ENCODE peak calls at places on chromosomes 13 and 19, in five cellular contexts. Y is upper lobe of left lung, C is uterus, W is hepatocyte, Z is dorsolateral prefrontal cortex. H is an unnamed sample.

GRCh38 chr19:8392017-8392591 is 1.9 kb downstream of the RAB11B start:
- DNase-seq in Z (no peak), C (no peak), W (peak; percentile 43), Y (peak; percentile 76), H (no peak)

GRCh38 chr19:49557641-49558325 is 22.6 kb downstream of the NOSIP start:
- DNase-seq in W (no peak), Y (no peak), C (no peak), Z (no peak), H (no peak)

GRCh38 chr13:60467098-60467497 is 70.1 kb downstream of the TDRD3 start:
- DNase-seq in Y (no peak), Z (no peak), C (no peak), W (no peak), H (no peak)

GRCh38 chr19:17235618-17236413 is 9.8 kb downstream of the OCEL1 start:
- DNase-seq in C (peak; percentile 62), Y (peak; percentile 95), W (peak; percentile 86), Z (peak; percentile 80), H (no peak)

GRCh38 chr19:33251076-33251475 is 25.4 kb upstream of the SLC7A10 start:
- DNase-seq in Y (no peak), W (no peak), Z (no peak), C (no peak), H (no peak)

GRCh38 chr13:51292000-51292550 is 47.4 kb upstream of the SERPINE3 start:
- DNase-seq in Y (no peak), C (no peak), W (no peak), Z (no peak), H (no peak)

GRCh38 chr19:48627211-48627864 is 8.0 kb downstream of the SPHK2 start:
- DNase-seq in C (no peak), Z (no peak), Y (no peak), W (peak; percentile 56), H (no peak)

GRCh38 chr13:37701306-37701705 is 102.7 kb upstream of the POSTN start:
- DNase-seq in Z (no peak), Y (no peak), C (no peak), W (no peak), H (no peak)

GRCh38 chr13:98693756-98694155 is 58.7 kb downstream of the SLC15A1 start:
- DNase-seq in Z (no peak), Y (no peak), C (no peak), W (no peak), H (no peak)

GRCh38 chr13:34942732-34943674 is 933 bp downstream of the NBEA start:
- DNase-seq in W (peak; percentile 34), Z (peak; percentile 61), C (peak; percentile 20), Y (peak; percentile 88), H (peak; percentile 57)

GRCh38 chr13:19573072-19573716 is 11.9 kb upstream of the TPTE2 start:
- DNase-seq in W (no peak), Z (no peak), Y (no peak), C (no peak), H (no peak)

GRCh38 chr13:102399791-102400618 is 1.8 kb downstream of the FGF14 start:
- DNase-seq in Z (peak; percentile 60), Y (peak; percentile 84), C (no peak), W (no peak), H (no peak)

GRCh38 chr13:33932765-33933406 is 114.9 kb downstream of the RFC3 start:
- DNase-seq in C (no peak), Y (no peak), Z (no peak), W (no peak), H (no peak)

GRCh38 chr19:44313231-44313630 is 8.4 kb upstream of the ZNF235 start:
- DNase-seq in Z (no peak), C (no peak), W (no peak), Y (no peak), H (no peak)
- H3K27ac ChIP-seq in Z (no peak overlapping the region), C (no peak overlapping the region), W (no peak overlapping the region), Y (no peak overlapping the region), H (no peak overlapping the region)

GRCh38 chr19:1017906-1018305 is 3.0 kb downstream of the TMEM259 start:
- DNase-seq in W (no peak), C (no peak), Y (peak; percentile 58), Z (no peak), H (no peak)
- H3K27ac ChIP-seq in W (peak overlapping the region; percentile 86), C (no peak overlapping the region), Y (peak overlapping the region; percentile 67), Z (no peak overlapping the region), H (no peak overlapping the region)

GRCh38 chr13:41017153-41017552 is 2.0 kb downstream of the ELF1 start:
- DNase-seq in W (peak; percentile 26), C (no peak), Y (no peak), Z (no peak), H (no peak)
- H3K27ac ChIP-seq in W (peak overlapping the region; percentile 96), C (peak overlapping the region; percentile 74), Y (peak overlapping the region; percentile 85), Z (peak overlapping the region; percentile 77), H (peak overlapping the region; percentile 43)

GRCh38 chr19:13053761-13054604 is 48.7 kb downstream of the LYL1 start:
- DNase-seq in W (peak; percentile 85), Z (no peak), Y (peak; percentile 78), C (peak; percentile 90), H (peak; percentile 60)
- H3K27ac ChIP-seq in W (peak overlapping the region; percentile 100), Z (peak overlapping the region; percentile 100), Y (peak overlapping the region; percentile 97), C (peak overlapping the region; percentile 100), H (peak overlapping the region; percentile 86)

GRCh38 chr19:52335768-52336116 is 301 bp upstream of the ZNF610 start:
- DNase-seq in Z (no peak), C (no peak), W (no peak), Y (no peak), H (no peak)
- H3K27ac ChIP-seq in Z (peak overlapping the region; percentile 65), C (no peak overlapping the region), W (peak overlapping the region; percentile 94), Y (peak overlapping the region; percentile 93), H (peak overlapping the region; percentile 75)

GRCh38 chr13:32059511-32059984 is 28.0 kb downstream of the FRY start:
- DNase-seq in W (peak; percentile 16), Y (no peak), Z (no peak), C (no peak), H (no peak)

GRCh38 chr13:32060319-32060924 is 28.8 kb downstream of the FRY start:
- DNase-seq in Y (no peak), W (no peak), Z (no peak), C (no peak), H (no peak)

GRCh38 chr13:32051156-32051555 is 19.6 kb downstream of the FRY start:
- DNase-seq in C (no peak), Z (no peak), W (no peak), Y (no peak), H (no peak)

GRCh38 chr13:32056316-32056715 is 24.7 kb downstream of the FRY start:
- DNase-seq in Z (no peak), Y (no peak), C (no peak), W (no peak), H (no peak)
- H3K27ac ChIP-seq in Z (no peak overlapping the region), Y (no peak overlapping the region), C (no peak overlapping the region), W (no peak overlapping the region), H (no peak overlapping the region)

GRCh38 chr19:42613666-42614065 is 18.9 kb upstream of the CEACAM8 start:
- DNase-seq in Z (no peak), W (no peak), C (no peak), Y (no peak), H (no peak)

GRCh38 chr19:42619271-42619670 is 24.5 kb upstream of the CEACAM8 start:
- DNase-seq in Z (no peak), C (no peak), Y (no peak), W (no peak), H (no peak)
- H3K27ac ChIP-seq in Z (no peak overlapping the region), C (no peak overlapping the region), Y (no peak overlapping the region), W (no peak overlapping the region), H (no peak overlapping the region)

GRCh38 chr19:36605101-36605838 is at the start of gene ZNF382:
- DNase-seq in Z (peak; percentile 82), C (peak; percentile 54), Y (peak; percentile 96), W (peak; percentile 91), H (peak; percentile 55)
- H3K27ac ChIP-seq in Z (peak within 1 kb of the TSS; percentile 93), C (peak within 1 kb of the TSS; percentile 50), Y (peak within 1 kb of the TSS; percentile 69), W (peak within 1 kb of the TSS; percentile 73), H (peak within 1 kb of the TSS; percentile 86)

GRCh38 chr19:38699647-38700349 is 44.5 kb downstream of the CAPN12 start:
- DNase-seq in C (no peak), W (no peak), Z (no peak), Y (no peak), H (no peak)

GRCh38 chr19:38699027-38699346 is 45.3 kb downstream of the CAPN12 start:
- DNase-seq in Y (no peak), C (no peak), W (no peak), Z (no peak), H (no peak)

GRCh38 chr19:38700933-38701454 is 43.3 kb downstream of the CAPN12 start:
- DNase-seq in W (no peak), Z (no peak), C (no peak), Y (no peak), H (no peak)

GRCh38 chr19:38701455-38702063 is 42.7 kb downstream of the CAPN12 start:
- DNase-seq in W (peak; percentile 81), Z (no peak), C (no peak), Y (no peak), H (no peak)

GRCh38 chr19:38700350-38700932 is 43.8 kb downstream of the CAPN12 start:
- DNase-seq in Z (no peak), W (no peak), C (no peak), Y (no peak), H (no peak)
- H3K27ac ChIP-seq in Z (peak overlapping the region; percentile 69), W (peak overlapping the region; percentile 97), C (peak overlapping the region; percentile 100), Y (peak overlapping the region; percentile 76), H (peak overlapping the region; percentile 19)

GRCh38 chr13:100588350-100589177 is at the start of gene GGACT:
- DNase-seq in W (peak; percentile 87), C (peak; percentile 46), Y (peak; percentile 98), Z (peak; percentile 47), H (peak; percentile 16)
- H3K27ac ChIP-seq in W (peak within 1 kb of the TSS; percentile 49), C (peak within 1 kb of the TSS; percentile 80), Y (peak within 1 kb of the TSS; percentile 80), Z (peak within 1 kb of the TSS; percentile 67), H (peak within 1 kb of the TSS; percentile 52)